ENCODE peak calls at places on chromosomes 12 and 14, in ten cellular contexts. One of them, this sample, is unnamed.

GRCh38 chr12:93844385-93844784 is 167.2 kb downstream of the CRADD start:
- DNase-seq in neural progenitor cell: no peak
- DNase-seq in small intestine: no peak
- DNase-seq in NCI-H1105: no peak
- DNase-seq in stimulated activated CD8-positive, alpha-beta memory T cell treated with anti-CD3 and anti-CD28 coated beads, Interleukin-7, amount 100 ng/mL, for 48 hours: no peak
- DNase-seq in thoracic aorta: no peak
- DNase-seq in left lung: no peak
- DNase-seq in left ventricle myocardium superior: no peak
- DNase-seq in nephron progenitor cell: no peak
- DNase-seq in NCI-H748 treated with DMSO at 0.1 percent for 48 hours: no peak
- DNase-seq in this sample: no peak

GRCh38 chr12:77382096-77382742 is 316.9 kb upstream of the E2F7 start:
- DNase-seq in neural progenitor cell: no peak
- DNase-seq in small intestine: no peak
- DNase-seq in NCI-H1105: no peak
- DNase-seq in stimulated activated CD8-positive, alpha-beta memory T cell treated with anti-CD3 and anti-CD28 coated beads, Interleukin-7, amount 100 ng/mL, for 48 hours: no peak
- DNase-seq in thoracic aorta: no peak
- DNase-seq in left lung: no peak
- DNase-seq in left ventricle myocardium superior: no peak
- DNase-seq in nephron progenitor cell: no peak
- DNase-seq in NCI-H748 treated with DMSO at 0.1 percent for 48 hours: no peak
- DNase-seq in this sample: no peak

GRCh38 chr12:106138646-106139421 is at the start of gene NUAK1:
- DNase-seq in neural progenitor cell: peak; percentile 90
- DNase-seq in small intestine: no peak
- DNase-seq in NCI-H1105: peak; percentile 94
- DNase-seq in stimulated activated CD8-positive, alpha-beta memory T cell treated with anti-CD3 and anti-CD28 coated beads, Interleukin-7, amount 100 ng/mL, for 48 hours: no peak
- DNase-seq in thoracic aorta: no peak
- DNase-seq in left lung: peak; percentile 86
- DNase-seq in left ventricle myocardium superior: peak; percentile 88
- DNase-seq in nephron progenitor cell: peak; percentile 86
- DNase-seq in NCI-H748 treated with DMSO at 0.1 percent for 48 hours: no peak
- DNase-seq in this sample: peak; percentile 45

GRCh38 chr14:105466491-105467248 is 8.0 kb upstream of the CRIP2 start:
- DNase-seq in neural progenitor cell: no peak
- DNase-seq in small intestine: no peak
- DNase-seq in NCI-H1105: no peak
- DNase-seq in stimulated activated CD8-positive, alpha-beta memory T cell treated with anti-CD3 and anti-CD28 coated beads, Interleukin-7, amount 100 ng/mL, for 48 hours: no peak
- DNase-seq in thoracic aorta: no peak
- DNase-seq in left lung: no peak
- DNase-seq in left ventricle myocardium superior: peak; percentile 92
- DNase-seq in nephron progenitor cell: no peak
- DNase-seq in NCI-H748 treated with DMSO at 0.1 percent for 48 hours: no peak
- DNase-seq in this sample: no peak

GRCh38 chr14:61470261-61470953 is 149.0 kb downstream of the PRKCH start:
- DNase-seq in neural progenitor cell: peak; percentile 63
- DNase-seq in small intestine: no peak
- DNase-seq in NCI-H1105: peak; percentile 16
- DNase-seq in stimulated activated CD8-positive, alpha-beta memory T cell treated with anti-CD3 and anti-CD28 coated beads, Interleukin-7, amount 100 ng/mL, for 48 hours: no peak
- DNase-seq in thoracic aorta: no peak
- DNase-seq in left lung: no peak
- DNase-seq in left ventricle myocardium superior: peak; percentile 49
- DNase-seq in nephron progenitor cell: peak; percentile 24
- DNase-seq in NCI-H748 treated with DMSO at 0.1 percent for 48 hours: no peak
- DNase-seq in this sample: no peak

GRCh38 chr12:56677680-56678079 is 10.4 kb downstream of the PTGES3 start:
- DNase-seq in neural progenitor cell: no peak
- DNase-seq in small intestine: no peak
- DNase-seq in NCI-H1105: no peak
- DNase-seq in stimulated activated CD8-positive, alpha-beta memory T cell treated with anti-CD3 and anti-CD28 coated beads, Interleukin-7, amount 100 ng/mL, for 48 hours: no peak
- DNase-seq in thoracic aorta: no peak
- DNase-seq in left lung: no peak
- DNase-seq in left ventricle myocardium superior: no peak
- DNase-seq in nephron progenitor cell: no peak
- DNase-seq in NCI-H748 treated with DMSO at 0.1 percent for 48 hours: no peak
- DNase-seq in this sample: no peak

GRCh38 chr12:116539905-116540482 is 19.2 kb upstream of the MAP1LC3B2 start:
- DNase-seq in neural progenitor cell: peak; percentile 93
- DNase-seq in small intestine: peak; percentile 35
- DNase-seq in NCI-H1105: peak; percentile 73
- DNase-seq in stimulated activated CD8-positive, alpha-beta memory T cell treated with anti-CD3 and anti-CD28 coated beads, Interleukin-7, amount 100 ng/mL, for 48 hours: no peak
- DNase-seq in thoracic aorta: no peak
- DNase-seq in left lung: no peak
- DNase-seq in left ventricle myocardium superior: peak; percentile 59
- DNase-seq in nephron progenitor cell: no peak
- DNase-seq in NCI-H748 treated with DMSO at 0.1 percent for 48 hours: no peak
- DNase-seq in this sample: peak; percentile 38

GRCh38 chr14:93533864-93534263 is 103.1 kb downstream of the UNC79 start:
- DNase-seq in neural progenitor cell: no peak
- DNase-seq in small intestine: no peak
- DNase-seq in NCI-H1105: no peak
- DNase-seq in stimulated activated CD8-positive, alpha-beta memory T cell treated with anti-CD3 and anti-CD28 coated beads, Interleukin-7, amount 100 ng/mL, for 48 hours: no peak
- DNase-seq in thoracic aorta: no peak
- DNase-seq in left lung: no peak
- DNase-seq in left ventricle myocardium superior: no peak
- DNase-seq in nephron progenitor cell: no peak
- DNase-seq in NCI-H748 treated with DMSO at 0.1 percent for 48 hours: no peak
- DNase-seq in this sample: no peak

GRCh38 chr14:100839573-100840175 is 13.8 kb downstream of the MEG3 start:
- DNase-seq in neural progenitor cell: peak; percentile 59
- DNase-seq in small intestine: no peak
- DNase-seq in NCI-H1105: no peak
- DNase-seq in stimulated activated CD8-positive, alpha-beta memory T cell treated with anti-CD3 and anti-CD28 coated beads, Interleukin-7, amount 100 ng/mL, for 48 hours: no peak
- DNase-seq in thoracic aorta: no peak
- DNase-seq in left lung: no peak
- DNase-seq in left ventricle myocardium superior: no peak
- DNase-seq in nephron progenitor cell: no peak
- DNase-seq in NCI-H748 treated with DMSO at 0.1 percent for 48 hours: no peak
- DNase-seq in this sample: no peak

GRCh38 chr12:47938093-47938492 is 25.3 kb upstream of the TMEM106C start:
- DNase-seq in neural progenitor cell: no peak
- DNase-seq in small intestine: no peak
- DNase-seq in NCI-H1105: no peak
- DNase-seq in stimulated activated CD8-positive, alpha-beta memory T cell treated with anti-CD3 and anti-CD28 coated beads, Interleukin-7, amount 100 ng/mL, for 48 hours: no peak
- DNase-seq in thoracic aorta: no peak
- DNase-seq in left lung: no peak
- DNase-seq in left ventricle myocardium superior: no peak
- DNase-seq in nephron progenitor cell: no peak
- DNase-seq in NCI-H748 treated with DMSO at 0.1 percent for 48 hours: no peak
- DNase-seq in this sample: no peak

GRCh38 chr14:33357225-33358010 is 418.7 kb downstream of the NPAS3 start:
- DNase-seq in neural progenitor cell: no peak
- DNase-seq in small intestine: peak; percentile 11
- DNase-seq in NCI-H1105: peak; percentile 30
- DNase-seq in stimulated activated CD8-positive, alpha-beta memory T cell treated with anti-CD3 and anti-CD28 coated beads, Interleukin-7, amount 100 ng/mL, for 48 hours: no peak
- DNase-seq in thoracic aorta: no peak
- DNase-seq in left lung: peak; percentile 47
- DNase-seq in left ventricle myocardium superior: no peak
- DNase-seq in nephron progenitor cell: no peak
- DNase-seq in NCI-H748 treated with DMSO at 0.1 percent for 48 hours: peak; percentile 10
- DNase-seq in this sample: peak; percentile 64

This sample was measured in transverse colon.